ENCODE peak calls at places on chromosomes 16 and 17, in five cellular contexts. F is NCI-H2029, L is mesothelial cell of epicardium, T is tibial artery, B is T-helper 2 cell. Z is an unnamed sample.

GRCh38 chr17:4724655-4725054 is 6.6 kb upstream of the MED11 start:
- DNase-seq in F (no peak), L (no peak), T (no peak), B (no peak), Z (no peak)

GRCh38 chr17:73342549-73343167 is 30.9 kb upstream of the CDC42EP4 start:
- DNase-seq in F (no peak), L (no peak), T (no peak), B (no peak), Z (no peak)

GRCh38 chr16:85629853-85630252 is 16.7 kb downstream of the GSE1 start:
- DNase-seq in F (no peak), L (no peak), T (no peak), B (no peak), Z (no peak)

GRCh38 chr17:31249742-31250141 is 47.3 kb downstream of the OMG start:
- DNase-seq in F (no peak), L (no peak), T (no peak), B (no peak), Z (no peak)

GRCh38 chr17:3026856-3027751 is 36.3 kb downstream of the OR1D5 start:
- DNase-seq in F (no peak), L (no peak), T (peak; percentile 60), B (no peak), Z (no peak)

GRCh38 chr17:76826290-76827138 is 41.7 kb upstream of the MGAT5B start:
- DNase-seq in F (no peak), L (no peak), T (no peak), B (no peak), Z (no peak)

GRCh38 chr17:40363480-40363838 is 1.1 kb downstream of the GJD3 start:
- DNase-seq in F (peak; percentile 10), L (no peak), T (no peak), B (no peak), Z (no peak)

GRCh38 chr16:35752012-35752772 is 2292.8 kb downstream of the TP53TG3F start:
- DNase-seq in F (no peak), L (no peak), T (no peak), B (no peak), Z (no peak)

GRCh38 chr17:12665263-12666210 is at the start of gene MYOCD:
- DNase-seq in F (no peak), L (peak; percentile 71), T (peak; percentile 83), B (no peak), Z (no peak)

GRCh38 chr17:81086789-81087551 is 52.0 kb downstream of the BAIAP2 start:
- DNase-seq in F (no peak), L (no peak), T (no peak), B (no peak), Z (no peak)

GRCh38 chr16:89952049-89952448 is 3.5 kb downstream of the DEF8 start:
- DNase-seq in F (no peak), L (no peak), T (no peak), B (no peak), Z (no peak)

GRCh38 chr16:29925173-29925804 is 737 bp downstream of the KCTD13 start:
- DNase-seq in F (no peak), L (no peak), T (peak; percentile 17), B (no peak), Z (no peak)

GRCh38 chr17:12227547-12227946 is 206.9 kb downstream of the MAP2K4 start:
- DNase-seq in F (no peak), L (no peak), T (no peak), B (no peak), Z (no peak)

GRCh38 chr17:65547253-65547670 is 14.2 kb downstream of the AXIN2 start:
- DNase-seq in F (no peak), L (no peak), T (no peak), B (no peak), Z (no peak)

GRCh38 chr16:10033561-10033960 is 148.7 kb downstream of the GRIN2A start:
- DNase-seq in F (no peak), L (no peak), T (no peak), B (no peak), Z (no peak)

GRCh38 chr16:17571499-17572093 is 100.8 kb upstream of the XYLT1 start:
- DNase-seq in F (no peak), L (no peak), T (no peak), B (no peak), Z (no peak)

GRCh38 chr16:81581107-81581506 is 136.5 kb downstream of the CMIP start:
- DNase-seq in F (peak; percentile 49), L (no peak), T (no peak), B (no peak), Z (peak; percentile 53)

GRCh38 chr16:60811657-60812056 is 1224.6 kb downstream of the CDH8 start:
- DNase-seq in F (no peak), L (no peak), T (no peak), B (no peak), Z (no peak)

GRCh38 chr16:85352221-85352620 is 239.9 kb upstream of the CIBAR2 start:
- DNase-seq in F (no peak), L (no peak), T (no peak), B (no peak), Z (no peak)

GRCh38 chr17:79716183-79716797 is 14.5 kb upstream of the ENPP7 start:
- DNase-seq in F (no peak), L (no peak), T (no peak), B (no peak), Z (no peak)

GRCh38 chr16:2333772-2334379 is 6.7 kb downstream of the ABCA3 start:
- DNase-seq in F (no peak), L (no peak), T (no peak), B (no peak), Z (no peak)

GRCh38 chr17:66989076-66989475 is 24.6 kb downstream of the CACNG4 start:
- DNase-seq in F (no peak), L (no peak), T (no peak), B (no peak), Z (no peak)

GRCh38 chr16:86393907-86394626 is 116.3 kb upstream of the FOXF1 start:
- DNase-seq in F (no peak), L (no peak), T (no peak), B (no peak), Z (no peak)